ENCODE peak calls at places on chromosomes 7 and 10, in five cellular contexts. W is neuronal stem cell, D is lower lobe of right lung, X is cardiac muscle cell, S is AG09309. Y is an unnamed sample.

GRCh38 chr7:69654849-69655707 is 56.8 kb downstream of the AUTS2 start:
- DNase-seq in W (no peak), D (no peak), X (no peak), S (no peak), Y (no peak)

GRCh38 chr10:114714281-114714741 is 56.2 kb upstream of the ABLIM1 start:
- DNase-seq in W (no peak), D (no peak), X (peak; percentile 95), S (peak; percentile 56), Y (no peak)

GRCh38 chr7:132441935-132442334 is 134.3 kb downstream of the PLXNA4 start:
- DNase-seq in W (no peak), D (no peak), X (no peak), S (no peak), Y (no peak)

GRCh38 chr10:132302911-132303310 is 4.8 kb downstream of the STK32C start:
- DNase-seq in W (no peak), D (peak; percentile 23), X (no peak), S (no peak), Y (peak; percentile 34)

GRCh38 chr7:112140600-112140999 is 65.6 kb downstream of the DOCK4 start:
- DNase-seq in W (no peak), D (no peak), X (no peak), S (no peak), Y (no peak)

GRCh38 chr10:131946321-131946751 is 35.4 kb downstream of the BNIP3 start:
- DNase-seq in W (no peak), D (no peak), X (no peak), S (peak; percentile 63), Y (peak; percentile 62)

GRCh38 chr7:21253740-21254687 is 173.9 kb upstream of the SP4 start:
- DNase-seq in W (peak; percentile 85), D (no peak), X (peak; percentile 87), S (no peak), Y (no peak)

GRCh38 chr7:84924341-84924740 is 262.5 kb downstream of the SEMA3D start:
- DNase-seq in W (no peak), D (no peak), X (no peak), S (no peak), Y (no peak)

GRCh38 chr7:132577206-132578049 is 1.2 kb upstream of the PLXNA4 start:
- DNase-seq in W (peak; percentile 74), D (no peak), X (peak; percentile 90), S (peak; percentile 11), Y (peak; percentile 75)

GRCh38 chr7:64999165-65000004 is 7.1 kb downstream of the ERV3-1 start:
- DNase-seq in W (no peak), D (peak; percentile 49), X (no peak), S (peak; percentile 84), Y (no peak)

GRCh38 chr7:143362126-143362961 is at the start of gene FAM131B:
- DNase-seq in W (peak; percentile 47), D (peak; percentile 55), X (peak; percentile 34), S (no peak), Y (no peak)

GRCh38 chr7:24926623-24927539 is 53.1 kb downstream of the OSBPL3 start:
- DNase-seq in W (no peak), D (no peak), X (no peak), S (peak; percentile 56), Y (no peak)

GRCh38 chr10:75223507-75223906 is 12.2 kb downstream of the COMTD1 start:
- DNase-seq in W (no peak), D (no peak), X (no peak), S (no peak), Y (no peak)

GRCh38 chr7:20331231-20331880 is 656 bp downstream of the ITGB8 start:
- DNase-seq in W (peak; percentile 82), D (peak; percentile 62), X (peak; percentile 55), S (no peak), Y (peak; percentile 70)

GRCh38 chr10:59905735-59906416 is 480 bp downstream of the CCDC6 start:
- DNase-seq in W (no peak), D (peak; percentile 52), X (no peak), S (no peak), Y (no peak)

GRCh38 chr10:59901481-59901880 is 4.9 kb downstream of the CCDC6 start:
- DNase-seq in W (no peak), D (no peak), X (no peak), S (no peak), Y (no peak)

GRCh38 chr10:59905066-59905734 is 1.2 kb downstream of the CCDC6 start:
- DNase-seq in W (no peak), D (peak; percentile 56), X (peak; percentile 60), S (no peak), Y (peak; percentile 35)

GRCh38 chr10:59904431-59905065 is 1.8 kb downstream of the CCDC6 start:
- DNase-seq in W (no peak), D (no peak), X (peak; percentile 36), S (no peak), Y (no peak)

DNA sequence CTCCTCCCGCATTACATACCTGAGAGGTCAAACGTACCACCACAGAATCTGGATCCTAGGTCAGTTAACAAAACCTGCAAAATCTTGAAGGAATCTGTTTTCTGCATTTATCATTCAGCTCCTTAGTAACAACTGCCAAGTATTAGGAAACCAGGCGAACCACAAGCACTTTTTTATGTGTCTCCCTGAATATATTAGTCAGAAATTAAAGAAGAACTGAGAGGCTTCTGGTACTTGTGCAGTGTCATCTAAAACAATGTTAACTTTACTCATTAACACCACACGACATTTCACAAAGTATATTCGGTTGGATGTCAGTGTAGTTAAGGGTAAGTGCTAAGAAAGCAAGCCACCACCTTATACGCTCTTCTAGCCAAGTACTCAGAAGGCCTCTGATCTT is 2.5 kb downstream of the CCDC6 start:
- DNase-seq in W (no peak), D (no peak), X (no peak), S (peak; percentile 32), Y (no peak)
- H3K4me3 ChIP-seq in W (no peak overlapping the region), D (peak overlapping the region; percentile 97), X (peak overlapping the region; percentile 93), S (no peak overlapping the region), Y (peak overlapping the region; percentile 98)

GRCh38 chr10:95413608-95414007 is 122.8 kb upstream of the PDLIM1 start:
- DNase-seq in W (no peak), D (no peak), X (no peak), S (no peak), Y (no peak)
- H3K4me3 ChIP-seq in W (no peak overlapping the region), D (no peak overlapping the region), X (no peak overlapping the region), S (no peak overlapping the region), Y (no peak overlapping the region)

GRCh38 chr10:129946868-129947267 is 17.2 kb downstream of the EBF3 start:
- DNase-seq in W (no peak), D (no peak), X (no peak), S (no peak), Y (no peak)

GRCh38 chr10:129950651-129951050 is 13.4 kb downstream of the EBF3 start:
- DNase-seq in W (no peak), D (no peak), X (no peak), S (no peak), Y (no peak)

GRCh38 chr10:129951251-129951808 is 12.7 kb downstream of the EBF3 start:
- DNase-seq in W (no peak), D (no peak), X (no peak), S (no peak), Y (no peak)

GRCh38 chr10:129951841-129952240 is 12.2 kb downstream of the EBF3 start:
- DNase-seq in W (no peak), D (no peak), X (no peak), S (no peak), Y (no peak)

DNA sequence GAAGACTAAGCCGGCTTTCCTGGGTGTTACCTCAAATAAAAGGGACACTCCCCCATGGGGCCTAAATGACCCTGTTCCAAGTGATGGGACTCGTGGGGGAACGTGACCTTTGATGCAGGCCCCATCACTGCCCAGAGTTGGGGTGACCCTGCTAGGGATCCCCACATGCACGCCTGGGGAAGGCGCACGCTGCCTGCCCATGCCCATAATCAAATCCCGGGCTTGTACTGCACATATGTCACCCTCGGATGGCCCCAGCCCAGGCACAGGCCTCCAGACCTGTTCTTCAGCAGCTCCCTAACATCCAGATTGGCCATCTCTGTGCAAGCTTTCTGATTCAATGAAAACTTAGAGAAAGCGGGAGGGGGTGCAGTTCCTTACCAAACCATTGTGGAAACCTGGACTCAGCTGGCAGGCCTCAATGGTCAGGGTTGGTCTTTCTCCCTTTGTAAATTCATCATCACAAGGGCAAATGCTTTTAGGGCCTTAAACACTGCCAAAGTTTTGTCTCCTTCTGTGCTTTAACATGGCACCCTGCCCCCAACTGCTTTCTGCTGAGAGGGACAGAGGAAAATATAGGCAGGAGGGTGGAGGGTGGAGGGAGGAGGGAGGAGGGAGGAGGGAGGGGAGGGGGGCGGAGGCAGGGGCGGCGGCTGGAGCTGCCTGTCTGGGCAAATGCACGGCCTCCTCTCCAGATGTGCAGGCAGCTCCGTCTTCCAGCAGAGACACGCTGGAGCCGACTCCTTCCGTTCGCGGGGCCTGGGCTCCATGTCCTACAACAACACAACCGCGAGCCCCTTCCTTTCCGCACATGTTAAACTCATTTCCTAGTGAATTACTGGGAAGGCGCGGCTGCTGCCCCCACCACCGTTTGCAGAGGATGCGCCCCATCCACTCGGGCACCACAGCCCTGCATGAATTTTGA is 14.4 kb downstream of the EBF3 start:
- DNase-seq in W (peak; percentile 21), D (no peak), X (peak; percentile 62), S (no peak), Y (peak; percentile 63)
- H3K4me3 ChIP-seq in W (no peak overlapping the region), D (no peak overlapping the region), X (no peak overlapping the region), S (no peak overlapping the region), Y (no peak overlapping the region)

GRCh38 chr10:32882076-32882475 is 76.0 kb downstream of the ITGB1 start:
- DNase-seq in W (no peak), D (no peak), X (no peak), S (no peak), Y (no peak)
- H3K4me3 ChIP-seq in W (no peak overlapping the region), D (no peak overlapping the region), X (no peak overlapping the region), S (no peak overlapping the region), Y (no peak overlapping the region)